ENCODE peak calls at places on chromosomes 7 and 10, in eight cellular contexts. O is activated CD4-positive, alpha-beta T cell treated with anti-CD3 and anti-CD28 coated beads, Interleukin-2, amount 50 U/mL, for 24 hours; G is activated effector memory CD4-positive, alpha-beta T cell treated with anti-CD3 and anti-CD28 coated beads, Interleukin-2, amount 50 U/mL, for 16 hours; C is BJ; I is adrenal gland; L is foreskin fibroblast; E is iris pigment epithelial cell; B is T-helper 22 cell. F is an unnamed sample.

GRCh38 chr7:100366411-100367250 is 6.7 kb upstream of the PILRA start:
- DNase-seq in G (no peak), B (no peak), E (no peak), L (no peak), C (no peak), I (no peak), O (no peak), F (peak; percentile 50)

GRCh38 chr7:93117327-93117726 is 452 bp downstream of the SAMD9 start:
- DNase-seq in O (no peak), G (no peak), C (no peak), I (no peak), B (no peak), E (no peak), L (no peak), F (no peak)

GRCh38 chr10:16996530-16996964 is 133.1 kb downstream of the CUBN start:
- DNase-seq in L (no peak), G (no peak), E (no peak), I (no peak), O (no peak), B (no peak), C (no peak), F (no peak)

GRCh38 chr10:130243015-130243414 is 106.8 kb downstream of the GLRX3 start:
- DNase-seq in G (no peak), E (no peak), L (no peak), B (no peak), C (no peak), I (no peak), O (no peak), F (no peak)

GRCh38 chr7:108384721-108385483 is 71.3 kb downstream of the NRCAM start:
- DNase-seq in E (no peak), B (no peak), I (no peak), O (no peak), L (no peak), C (no peak), G (no peak), F (no peak)

GRCh38 chr10:131536676-131537075 is 225.2 kb upstream of the TCERG1L start:
- DNase-seq in L (no peak), E (no peak), B (no peak), O (no peak), I (no peak), G (no peak), C (no peak), F (no peak)

GRCh38 chr7:70434376-70434775 is 697.6 kb upstream of the GALNT17 start:
- DNase-seq in G (no peak), E (no peak), B (no peak), I (no peak), L (no peak), O (no peak), C (no peak), F (no peak)

GRCh38 chr10:118310822-118311221 is 31.3 kb downstream of the FAM204A start:
- DNase-seq in O (no peak), G (no peak), B (no peak), I (no peak), L (no peak), C (peak; percentile 13), E (peak; percentile 38), F (no peak)

GRCh38 chr10:3045471-3046209 is 21.7 kb upstream of the PFKP start:
- DNase-seq in C (peak; percentile 35), E (peak; percentile 83), B (no peak), G (no peak), L (peak; percentile 69), O (no peak), I (peak; percentile 57), F (no peak)

GRCh38 chr10:32419615-32420014 is 26.3 kb upstream of the CCDC7 start:
- DNase-seq in O (no peak), L (no peak), I (no peak), B (no peak), E (peak; percentile 26), G (no peak), C (no peak), F (no peak)